ENCODE peak calls at places on chromosomes 4 and X, in five cellular contexts. Z is A549, N is IMR-90, R is K562, T is HepG2. D is an unnamed sample.
A peak's percentile ranks its signal among the peaks of the same experiment; 100 is the strongest.

GRCh38 chrX:118571829-118572228 is 76.2 kb downstream of the DOCK11 start:
- DNase-seq in Z (no peak), N (no peak), R (no peak), T (peak; percentile 1), D (no peak)

GRCh38 chr4:154485127-154485773 is 6.3 kb downstream of the DCHS2 start:
- DNase-seq in Z (no peak), N (no peak), R (peak; percentile 45), T (no peak), D (no peak)

GRCh38 chr4:103996059-103996458 is 276.3 kb upstream of the TACR3 start:
- DNase-seq in Z (no peak), N (no peak), R (no peak), T (no peak), D (no peak)

GRCh38 chr4:55736605-55737183 is 82.9 kb upstream of the EXOC1L start:
- DNase-seq in Z (no peak), N (peak; percentile 3), R (no peak), T (no peak), D (no peak)

GRCh38 chrX:149830192-149830873 is 48.6 kb downstream of the MAGEA9 start:
- DNase-seq in Z (no peak), N (peak; percentile 17), R (no peak), T (no peak), D (no peak)

GRCh38 chrX:19725545-19726102 is 161.8 kb downstream of the SH3KBP1 start:
- DNase-seq in Z (no peak), N (peak; percentile 12), R (no peak), T (no peak), D (no peak)

GRCh38 chr4:3781193-3781886 is 15.2 kb downstream of the ADRA2C start:
- DNase-seq in Z (peak; percentile 25), N (no peak), R (peak; percentile 44), T (peak; percentile 74), D (no peak)

GRCh38 chrX:41085883-41086626 is 810 bp downstream of the USP9X start:
- DNase-seq in Z (peak; percentile 37), N (peak; percentile 42), R (no peak), T (peak; percentile 30), D (no peak)

GRCh38 chr4:7911044-7911578 is 28.6 kb downstream of the AFAP1 start:
- DNase-seq in Z (no peak), N (peak; percentile 95), R (no peak), T (no peak), D (no peak)

GRCh38 chr4:54277691-54278090 is 48.6 kb downstream of the PDGFRA start:
- DNase-seq in Z (no peak), N (peak; percentile 92), R (no peak), T (no peak), D (no peak)

GRCh38 chr4:41890085-41890484 is 45.1 kb upstream of the TMEM33 start:
- DNase-seq in Z (no peak), N (no peak), R (no peak), T (no peak), D (no peak)

GRCh38 chr4:52358855-52359254 is 300.2 kb downstream of the USP46 start:
- DNase-seq in Z (no peak), N (no peak), R (no peak), T (no peak), D (no peak)

GRCh38 chr4:86547140-86547539 is 47.0 kb upstream of the PTPN13 start:
- DNase-seq in Z (no peak), N (no peak), R (no peak), T (no peak), D (no peak)

GRCh38 chr4:104418313-104418712 is 76.4 kb downstream of the CXXC4 start:
- DNase-seq in Z (no peak), N (no peak), R (no peak), T (no peak), D (no peak)

GRCh38 chrX:46294234-46294633 is 251.0 kb downstream of the ZNF674 start:
- DNase-seq in Z (no peak), N (no peak), R (no peak), T (no peak), D (no peak)

GRCh38 chr4:146336413-146336807 is 122.1 kb downstream of the REELD1 start:
- DNase-seq in Z (no peak), N (peak; percentile 71), R (peak; percentile 6), T (peak; percentile 5), D (no peak)

GRCh38 chr4:83728191-83728590 is 192.3 kb downstream of the GPAT3 start:
- DNase-seq in Z (no peak), N (no peak), R (no peak), T (no peak), D (no peak)

GRCh38 chr4:41719417-41719816 is 29.1 kb downstream of the PHOX2B start:
- DNase-seq in Z (no peak), N (peak; percentile 73), R (no peak), T (no peak), D (no peak)

GRCh38 chrX:14032383-14032782 is 2.7 kb upstream of the GEMIN8 start:
- DNase-seq in Z (peak; percentile 23), N (peak; percentile 61), R (peak; percentile 70), T (peak; percentile 13), D (no peak)

GRCh38 chr4:22003878-22004277 is 55.3 kb upstream of the KCNIP4 start:
- DNase-seq in Z (no peak), N (no peak), R (no peak), T (no peak), D (no peak)

GRCh38 chrX:7054219-7055206 is 93.0 kb upstream of the STS start:
- DNase-seq in Z (no peak), N (no peak), R (no peak), T (no peak), D (no peak)

GRCh38 chrX:31268359-31268758 is 196.5 kb upstream of the FTHL17 start:
- DNase-seq in Z (no peak), N (peak; percentile 16), R (no peak), T (peak; percentile 2), D (no peak)

GRCh38 chr4:159042097-159042605 is 60.7 kb upstream of the RAPGEF2 start:
- DNase-seq in Z (no peak), N (no peak), R (peak; percentile 98), T (no peak), D (no peak)

GRCh38 chr4:7144374-7145290 is 47.7 kb upstream of the SORCS2 start:
- DNase-seq in Z (no peak), N (peak; percentile 13), R (no peak), T (no peak), D (no peak)

GRCh38 chr4:138181288-138181687 is 60.9 kb downstream of the SLC7A11 start:
- DNase-seq in Z (no peak), N (peak; percentile 25), R (no peak), T (no peak), D (no peak)

GRCh38 chrX:38206036-38206435 is 14.6 kb downstream of the SRPX start:
- DNase-seq in Z (no peak), N (peak; percentile 52), R (no peak), T (no peak), D (no peak)

GRCh38 chr4:22962186-22962786 is 269.5 kb downstream of the GBA3 start:
- DNase-seq in Z (no peak), N (peak; percentile 4), R (peak; percentile 18), T (no peak), D (no peak)

GRCh38 chr4:130995988-130996387 is 1900.0 kb downstream of the C4orf33 start:
- DNase-seq in Z (no peak), N (no peak), R (no peak), T (no peak), D (no peak)

GRCh38 chrX:95762716-95763115 is 921.9 kb upstream of the DIAPH2 start:
- DNase-seq in Z (no peak), N (no peak), R (no peak), T (no peak), D (no peak)
- TF ChIP-seq MAFK in Z (no peak), N (no peak), R (no peak), T (no peak), D (no peak)

GRCh38 chrX:12115377-12115776 is 22.9 kb upstream of the FRMPD4 start:
- DNase-seq in Z (no peak), N (no peak), R (peak; percentile 2), T (no peak), D (peak; percentile 64)
- TF ChIP-seq MAFK in Z (no peak), N (no peak), R (no peak), T (no peak), D (no peak)

DNA sequence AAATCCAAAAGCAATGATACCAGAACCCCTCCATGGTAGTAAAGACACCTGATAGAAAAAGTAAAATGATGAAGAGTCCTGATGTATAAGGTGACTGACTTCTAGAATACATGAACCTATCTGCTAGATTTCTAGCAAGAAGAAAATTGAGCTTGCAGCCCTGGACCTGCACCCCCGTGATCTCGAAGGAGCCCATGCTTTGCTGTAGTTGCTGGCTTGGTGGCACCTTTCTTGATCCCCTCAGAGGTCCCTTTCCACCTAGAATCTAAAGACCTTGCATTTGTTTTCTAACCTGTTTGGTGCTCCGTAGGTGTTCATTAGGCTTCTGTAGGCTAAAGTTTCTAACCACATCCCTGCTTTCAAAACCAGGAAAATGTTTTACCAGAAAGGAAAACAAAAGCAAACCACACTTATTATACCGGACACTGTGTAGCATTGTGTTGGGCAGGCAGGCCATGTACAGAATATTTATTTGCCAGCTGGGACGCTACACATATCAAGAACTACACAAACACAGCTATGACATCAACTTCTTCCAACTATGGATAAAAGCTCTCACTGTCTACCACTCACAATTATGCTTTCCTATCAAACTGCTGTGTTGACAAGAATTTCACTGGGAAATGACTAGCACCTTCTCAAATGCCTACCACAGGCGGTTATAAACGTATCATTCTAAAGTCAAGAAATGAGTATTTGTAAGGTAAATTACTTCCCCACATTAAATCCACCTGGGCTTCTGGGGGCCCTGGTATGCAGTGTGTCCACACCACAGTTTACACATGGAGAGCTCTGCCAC is 316.2 kb downstream of the UNC5C start:
- DNase-seq in Z (no peak), N (no peak), R (no peak), T (no peak), D (no peak)
- TF ChIP-seq MAFK in Z (no peak), N (no peak), R (no peak), T (no peak), D (no peak)

GRCh38 chr4:1448589-1449420 is 42.6 kb upstream of the NKX1-1 start:
- DNase-seq in Z (no peak), N (no peak), R (no peak), T (no peak), D (no peak)
- TF ChIP-seq MAFK in Z (no peak), N (no peak), R (no peak), T (no peak), D (no peak)

GRCh38 chrX:68180501-68181061 is 252.7 kb downstream of the OPHN1 start:
- DNase-seq in Z (no peak), N (no peak), R (peak; percentile 21), T (no peak), D (no peak)
- TF ChIP-seq MAFK in Z (no peak), N (no peak), R (no peak), T (no peak), D (no peak)

DNA sequence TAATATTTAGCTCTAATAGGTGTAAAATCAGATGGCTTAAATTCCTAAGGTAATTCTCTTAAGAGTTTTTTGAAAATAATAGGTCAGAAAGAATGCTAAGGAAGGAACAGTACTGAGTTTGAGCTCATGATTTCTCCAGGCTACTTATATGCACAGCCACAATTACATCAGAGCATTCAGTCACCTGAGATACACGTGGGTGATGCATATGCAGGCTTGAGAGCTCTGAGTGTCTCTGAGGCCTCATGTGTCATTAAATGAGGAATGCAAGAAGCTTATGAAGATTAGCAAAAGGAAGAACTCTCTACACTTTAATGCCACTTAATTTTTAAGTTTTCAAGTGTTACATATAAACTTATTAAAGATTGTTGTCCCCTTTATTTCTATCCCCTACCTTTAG is 124.0 kb upstream of the STIM2 start:
- DNase-seq in Z (no peak), N (peak; percentile 77), R (no peak), T (no peak), D (no peak)
- TF ChIP-seq MAFK in Z (no peak), N (no peak), R (no peak), T (no peak), D (no peak)

D was measured in H1.